ENCODE peak calls at places on chromosomes 2 and 18, in seven cellular contexts. One of them, this sample, is unnamed.

GRCh38 chr18:3924455-3924854 is 474.5 kb downstream of the TGIF1 start:
- DNase-seq in IMR-90: no peak
- DNase-seq in AG10803: no peak
- DNase-seq in astrocyte of the spinal cord: no peak
- DNase-seq in WERI-Rb-1: no peak
- DNase-seq in GM12865: no peak
- DNase-seq in cardiac muscle cell: no peak
- DNase-seq in this sample: no peak

GRCh38 chr2:237533668-237534138 is 32.7 kb upstream of the PRLH start:
- DNase-seq in GM12865: peak
- DNase-seq in WERI-Rb-1: no peak
- DNase-seq in AG10803: peak
- DNase-seq in astrocyte of the spinal cord: no peak
- DNase-seq in cardiac muscle cell: no peak
- DNase-seq in IMR-90: no peak
- DNase-seq in this sample: no peak

GRCh38 chr2:54271843-54272600 is 16.0 kb upstream of the TSPYL6 start:
- DNase-seq in astrocyte of the spinal cord: no peak
- DNase-seq in GM12865: peak
- DNase-seq in AG10803: no peak
- DNase-seq in cardiac muscle cell: no peak
- DNase-seq in IMR-90: no peak
- DNase-seq in WERI-Rb-1: no peak
- DNase-seq in this sample: no peak

GRCh38 chr2:6932833-6933232 is 15.6 kb downstream of the RNF144A start:
- DNase-seq in astrocyte of the spinal cord: no peak
- DNase-seq in GM12865: no peak
- DNase-seq in AG10803: no peak
- DNase-seq in IMR-90: no peak
- DNase-seq in cardiac muscle cell: no peak
- DNase-seq in WERI-Rb-1: no peak
- DNase-seq in this sample: no peak

GRCh38 chr2:156687715-156688114 is 251.5 kb downstream of the GPD2 start:
- DNase-seq in AG10803: no peak
- DNase-seq in cardiac muscle cell: peak
- DNase-seq in WERI-Rb-1: no peak
- DNase-seq in GM12865: no peak
- DNase-seq in astrocyte of the spinal cord: no peak
- DNase-seq in IMR-90: peak
- DNase-seq in this sample: no peak

GRCh38 chr2:202870431-202871160 is 970 bp downstream of the ICA1L start:
- DNase-seq in GM12865: peak
- DNase-seq in AG10803: peak
- DNase-seq in IMR-90: peak
- DNase-seq in WERI-Rb-1: peak
- DNase-seq in cardiac muscle cell: peak
- DNase-seq in astrocyte of the spinal cord: peak
- DNase-seq in this sample: no peak

GRCh38 chr2:112572005-112572404 is 12.4 kb upstream of the CHCHD5 start:
- DNase-seq in GM12865: no peak
- DNase-seq in astrocyte of the spinal cord: no peak
- DNase-seq in IMR-90: no peak
- DNase-seq in WERI-Rb-1: no peak
- DNase-seq in AG10803: no peak
- DNase-seq in cardiac muscle cell: no peak
- DNase-seq in this sample: no peak

GRCh38 chr2:45616663-45617411 is 5.8 kb upstream of the SRBD1 start:
- DNase-seq in WERI-Rb-1: peak
- DNase-seq in GM12865: no peak
- DNase-seq in IMR-90: peak
- DNase-seq in astrocyte of the spinal cord: peak
- DNase-seq in AG10803: peak
- DNase-seq in cardiac muscle cell: peak
- DNase-seq in this sample: peak

GRCh38 chr2:36582556-36583350 is 15.2 kb downstream of the FEZ2 start:
- DNase-seq in astrocyte of the spinal cord: no peak
- DNase-seq in IMR-90: no peak
- DNase-seq in WERI-Rb-1: no peak
- DNase-seq in GM12865: no peak
- DNase-seq in cardiac muscle cell: no peak
- DNase-seq in AG10803: no peak
- DNase-seq in this sample: no peak

GRCh38 chr2:185208261-185208660 is 530.3 kb upstream of the FSIP2 start:
- DNase-seq in cardiac muscle cell: no peak
- DNase-seq in AG10803: no peak
- DNase-seq in astrocyte of the spinal cord: peak
- DNase-seq in WERI-Rb-1: peak
- DNase-seq in GM12865: peak
- DNase-seq in IMR-90: no peak
- DNase-seq in this sample: peak

GRCh38 chr18:9730786-9731185 is 22.7 kb downstream of the RAB31 start:
- DNase-seq in AG10803: no peak
- DNase-seq in IMR-90: no peak
- DNase-seq in astrocyte of the spinal cord: no peak
- DNase-seq in WERI-Rb-1: no peak
- DNase-seq in cardiac muscle cell: no peak
- DNase-seq in GM12865: no peak
- DNase-seq in this sample: no peak

GRCh38 chr2:216807861-216808272 is 52.0 kb downstream of the TNP1 start:
- DNase-seq in AG10803: peak
- DNase-seq in astrocyte of the spinal cord: peak
- DNase-seq in IMR-90: peak
- DNase-seq in WERI-Rb-1: no peak
- DNase-seq in cardiac muscle cell: peak
- DNase-seq in GM12865: no peak
- DNase-seq in this sample: peak

GRCh38 chr2:237818066-237818473 is 19.5 kb downstream of the RBM44 start:
- DNase-seq in WERI-Rb-1: no peak
- DNase-seq in astrocyte of the spinal cord: peak
- DNase-seq in AG10803: peak
- DNase-seq in GM12865: no peak
- DNase-seq in cardiac muscle cell: peak
- DNase-seq in IMR-90: peak
- DNase-seq in this sample: no peak

GRCh38 chr2:113709022-113709421 is 47.4 kb downstream of the SLC35F5 start:
- DNase-seq in GM12865: no peak
- DNase-seq in astrocyte of the spinal cord: no peak
- DNase-seq in IMR-90: no peak
- DNase-seq in cardiac muscle cell: no peak
- DNase-seq in AG10803: no peak
- DNase-seq in WERI-Rb-1: no peak
- DNase-seq in this sample: no peak

GRCh38 chr2:120512321-120512710 is 166.4 kb downstream of the INHBB start:
- DNase-seq in WERI-Rb-1: peak
- DNase-seq in IMR-90: no peak
- DNase-seq in cardiac muscle cell: no peak
- DNase-seq in GM12865: no peak
- DNase-seq in astrocyte of the spinal cord: no peak
- DNase-seq in AG10803: no peak
- DNase-seq in this sample: no peak

GRCh38 chr2:48450256-48450655 is 79.7 kb upstream of the STON1 start:
- DNase-seq in astrocyte of the spinal cord: no peak
- DNase-seq in AG10803: no peak
- DNase-seq in cardiac muscle cell: no peak
- DNase-seq in WERI-Rb-1: no peak
- DNase-seq in IMR-90: no peak
- DNase-seq in GM12865: no peak
- DNase-seq in this sample: no peak

GRCh38 chr2:241873803-241874110 is 4.2 kb downstream of the RTP5 start:
- DNase-seq in GM12865: no peak
- DNase-seq in WERI-Rb-1: no peak
- DNase-seq in IMR-90: no peak
- DNase-seq in AG10803: no peak
- DNase-seq in cardiac muscle cell: no peak
- DNase-seq in astrocyte of the spinal cord: no peak
- DNase-seq in this sample: no peak

GRCh38 chr2:171811229-171811628 is 82.8 kb downstream of the SLC25A12 start:
- DNase-seq in AG10803: peak
- DNase-seq in IMR-90: peak
- DNase-seq in GM12865: peak
- DNase-seq in cardiac muscle cell: peak
- DNase-seq in WERI-Rb-1: no peak
- DNase-seq in astrocyte of the spinal cord: peak
- DNase-seq in this sample: peak

GRCh38 chr2:115757286-115757685 is 1314.8 kb downstream of the DPP10 start:
- DNase-seq in cardiac muscle cell: no peak
- DNase-seq in GM12865: no peak
- DNase-seq in WERI-Rb-1: no peak
- DNase-seq in AG10803: no peak
- DNase-seq in IMR-90: no peak
- DNase-seq in astrocyte of the spinal cord: no peak
- DNase-seq in this sample: no peak

GRCh38 chr2:86292571-86293515 is 44.6 kb downstream of the REEP1 start:
- DNase-seq in AG10803: no peak
- DNase-seq in astrocyte of the spinal cord: no peak
- DNase-seq in IMR-90: no peak
- DNase-seq in cardiac muscle cell: no peak
- DNase-seq in GM12865: no peak
- DNase-seq in WERI-Rb-1: no peak
- DNase-seq in this sample: no peak

GRCh38 chr18:50751947-50752346 is 67.9 kb downstream of the MRO start:
- DNase-seq in cardiac muscle cell: no peak
- DNase-seq in astrocyte of the spinal cord: no peak
- DNase-seq in IMR-90: no peak
- DNase-seq in GM12865: no peak
- DNase-seq in AG10803: no peak
- DNase-seq in WERI-Rb-1: no peak
- DNase-seq in this sample: no peak

GRCh38 chr2:33670392-33670937 is 71.4 kb upstream of the FAM98A start:
- DNase-seq in GM12865: peak
- DNase-seq in AG10803: no peak
- DNase-seq in WERI-Rb-1: no peak
- DNase-seq in astrocyte of the spinal cord: no peak
- DNase-seq in cardiac muscle cell: no peak
- DNase-seq in IMR-90: no peak
- DNase-seq in this sample: no peak

GRCh38 chr18:50654658-50655550 is 95.0 kb downstream of the MAPK4 start:
- DNase-seq in IMR-90: no peak
- DNase-seq in astrocyte of the spinal cord: no peak
- DNase-seq in WERI-Rb-1: no peak
- DNase-seq in GM12865: no peak
- DNase-seq in AG10803: no peak
- DNase-seq in cardiac muscle cell: peak
- DNase-seq in this sample: no peak

DNA sequence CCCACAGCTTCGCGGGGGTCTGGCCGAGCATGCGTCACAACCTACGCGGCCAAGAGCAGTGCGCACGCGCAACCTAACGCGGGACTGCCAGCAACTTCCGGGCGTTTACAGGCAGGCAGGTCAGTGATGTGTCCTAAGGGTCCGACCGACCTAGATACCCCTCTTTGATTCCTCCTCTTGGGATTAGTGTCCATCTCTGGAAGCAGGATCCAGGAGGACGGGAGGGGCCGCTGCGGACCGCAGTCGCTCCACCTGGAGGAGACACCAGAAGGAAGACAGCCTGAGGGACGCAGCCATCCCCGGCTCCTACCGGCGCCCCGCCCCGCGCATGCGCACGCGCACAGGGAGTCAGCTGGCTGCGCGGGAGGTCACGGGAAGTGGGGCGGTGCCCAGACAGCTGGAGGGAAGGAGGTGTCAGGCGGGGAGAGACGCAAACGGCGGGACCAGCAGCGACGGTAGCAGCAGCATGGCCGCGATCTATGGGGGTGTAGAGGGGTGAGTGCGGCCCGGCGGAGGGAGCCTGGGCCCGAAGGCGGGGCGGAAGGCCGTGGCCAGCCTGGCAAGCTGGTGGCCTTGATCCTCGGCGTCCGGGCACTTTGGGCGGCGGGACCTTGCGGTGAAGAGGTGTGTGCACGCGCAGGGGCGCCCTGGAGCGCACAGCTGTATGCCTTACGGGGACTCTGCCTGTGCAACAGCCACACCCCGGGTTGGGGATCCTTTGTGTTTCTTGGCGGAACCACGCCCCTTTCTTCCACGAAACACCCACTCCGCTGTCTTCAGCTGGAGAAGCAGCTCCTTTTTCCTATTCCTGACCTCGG is at the start of gene NAGK:
- DNase-seq in WERI-Rb-1: peak
- DNase-seq in cardiac muscle cell: peak
- DNase-seq in astrocyte of the spinal cord: peak
- DNase-seq in IMR-90: peak
- DNase-seq in GM12865: peak
- DNase-seq in AG10803: peak
- DNase-seq in this sample: peak
- TF ChIP-seq CTCF in WERI-Rb-1: peak
- TF ChIP-seq CTCF in cardiac muscle cell: no peak
- TF ChIP-seq CTCF in astrocyte of the spinal cord: no peak
- TF ChIP-seq CTCF in IMR-90: peak
- TF ChIP-seq CTCF in GM12865: no peak
- TF ChIP-seq CTCF in AG10803: no peak
- TF ChIP-seq CTCF in this sample: no peak

GRCh38 chr2:22970991-22971390 is 414.0 kb upstream of the KLHL29 start:
- DNase-seq in cardiac muscle cell: no peak
- DNase-seq in AG10803: no peak
- DNase-seq in astrocyte of the spinal cord: no peak
- DNase-seq in GM12865: no peak
- DNase-seq in WERI-Rb-1: no peak
- DNase-seq in IMR-90: no peak
- DNase-seq in this sample: no peak
- H3K4me3 ChIP-seq in cardiac muscle cell: no peak
- H3K4me3 ChIP-seq in AG10803: no peak
- H3K4me3 ChIP-seq in astrocyte of the spinal cord: no peak
- H3K4me3 ChIP-seq in GM12865: no peak
- H3K4me3 ChIP-seq in WERI-Rb-1: no peak
- H3K4me3 ChIP-seq in IMR-90: no peak
- H3K4me3 ChIP-seq in this sample: no peak

GRCh38 chr18:26568513-26568912 is 20.2 kb upstream of the KCTD1 start:
- DNase-seq in GM12865: no peak
- DNase-seq in cardiac muscle cell: no peak
- DNase-seq in AG10803: no peak
- DNase-seq in IMR-90: no peak
- DNase-seq in WERI-Rb-1: no peak
- DNase-seq in astrocyte of the spinal cord: no peak
- DNase-seq in this sample: no peak

GRCh38 chr18:26568926-26569700 is 20.8 kb upstream of the KCTD1 start:
- DNase-seq in AG10803: no peak
- DNase-seq in WERI-Rb-1: no peak
- DNase-seq in IMR-90: no peak
- DNase-seq in astrocyte of the spinal cord: no peak
- DNase-seq in GM12865: no peak
- DNase-seq in cardiac muscle cell: no peak
- DNase-seq in this sample: no peak

GRCh38 chr18:26565514-26565913 is 17.2 kb upstream of the KCTD1 start:
- DNase-seq in WERI-Rb-1: no peak
- DNase-seq in AG10803: no peak
- DNase-seq in IMR-90: no peak
- DNase-seq in cardiac muscle cell: peak
- DNase-seq in GM12865: no peak
- DNase-seq in astrocyte of the spinal cord: no peak
- DNase-seq in this sample: no peak

GRCh38 chr18:26563024-26563423 is 14.7 kb upstream of the KCTD1 start:
- DNase-seq in WERI-Rb-1: no peak
- DNase-seq in astrocyte of the spinal cord: no peak
- DNase-seq in GM12865: no peak
- DNase-seq in IMR-90: no peak
- DNase-seq in cardiac muscle cell: no peak
- DNase-seq in AG10803: no peak
- DNase-seq in this sample: no peak

GRCh38 chr18:26566874-26567273 is 18.5 kb upstream of the KCTD1 start:
- DNase-seq in IMR-90: no peak
- DNase-seq in WERI-Rb-1: no peak
- DNase-seq in cardiac muscle cell: no peak
- DNase-seq in astrocyte of the spinal cord: no peak
- DNase-seq in AG10803: no peak
- DNase-seq in GM12865: no peak
- DNase-seq in this sample: no peak
- TF ChIP-seq CTCF in IMR-90: no peak
- TF ChIP-seq CTCF in WERI-Rb-1: no peak
- TF ChIP-seq CTCF in cardiac muscle cell: no peak
- TF ChIP-seq CTCF in astrocyte of the spinal cord: no peak
- TF ChIP-seq CTCF in AG10803: no peak
- TF ChIP-seq CTCF in GM12865: no peak
- TF ChIP-seq CTCF in this sample: no peak

GRCh38 chr2:189669913-189670312 is 4.6 kb upstream of the ANKAR start:
- DNase-seq in astrocyte of the spinal cord: no peak
- DNase-seq in WERI-Rb-1: no peak
- DNase-seq in AG10803: no peak
- DNase-seq in GM12865: no peak
- DNase-seq in cardiac muscle cell: no peak
- DNase-seq in IMR-90: no peak
- DNase-seq in this sample: no peak
- H3K4me3 ChIP-seq in astrocyte of the spinal cord: no peak
- H3K4me3 ChIP-seq in WERI-Rb-1: no peak
- H3K4me3 ChIP-seq in AG10803: no peak
- H3K4me3 ChIP-seq in GM12865: no peak
- H3K4me3 ChIP-seq in cardiac muscle cell: no peak
- H3K4me3 ChIP-seq in IMR-90: no peak
- H3K4me3 ChIP-seq in this sample: no peak